ENCODE peak calls at places on chromosomes 11 and 22, in eight cellular contexts. F is mesenchymal stem cell, D is SJSA1, P is heart left ventricle, N is neural progenitor cell, H is IMR-90, L is brain microvascular endothelial cell, U is endodermal cell. R is an unnamed sample.
A peak's percentile ranks its signal among the peaks of the same experiment; 100 is the strongest.

GRCh38 chr22:21579474-21579851 is 11.9 kb downstream of the UBE2L3 start:
- DNase-seq in F (no peak), D (no peak), P (no peak), N (no peak), H (no peak), L (no peak), U (no peak), R (no peak)

GRCh38 chr11:101255036-101255435 is 125.4 kb upstream of the PGR start:
- DNase-seq in F (no peak), D (no peak), P (no peak), N (no peak), H (no peak), L (no peak), U (no peak), R (no peak)

GRCh38 chr11:119845756-119846155 is 116.8 kb upstream of the NECTIN1 start:
- DNase-seq in F (no peak), D (no peak), P (no peak), N (no peak), H (no peak), L (no peak), U (no peak), R (no peak)

GRCh38 chr11:58392741-58393140 is 13.9 kb downstream of the OR5B3 start:
- DNase-seq in F (no peak), D (peak; percentile 19), P (no peak), N (no peak), H (peak; percentile 6), L (no peak), U (no peak), R (no peak)

GRCh38 chr11:105862736-105863367 is 159.2 kb downstream of the MSANTD4 start:
- DNase-seq in F (peak; percentile 70), D (peak; percentile 1), P (no peak), N (peak; percentile 61), H (peak; percentile 68), L (peak; percentile 52), U (no peak), R (peak; percentile 50)

GRCh38 chr22:44664149-44664548 is 37.9 kb upstream of the PRR5 start:
- DNase-seq in F (peak; percentile 80), D (no peak), P (peak; percentile 73), N (no peak), H (peak; percentile 61), L (peak; percentile 24), U (no peak), R (peak; percentile 69)

GRCh38 chr11:70736461-70736860 is 338.1 kb downstream of the CTTN start:
- DNase-seq in F (no peak), D (no peak), P (no peak), N (no peak), H (no peak), L (no peak), U (no peak), R (no peak)

GRCh38 chr11:70016666-70017347 is 61.3 kb upstream of the ANO1 start:
- DNase-seq in F (peak; percentile 4), D (peak; percentile 96), P (no peak), N (no peak), H (peak; percentile 78), L (peak; percentile 36), U (no peak), R (no peak)

GRCh38 chr22:19579113-19579811 is 55.1 kb upstream of the CLDN5 start:
- DNase-seq in F (no peak), D (no peak), P (no peak), N (no peak), H (no peak), L (no peak), U (no peak), R (no peak)

GRCh38 chr11:103465555-103466140 is 356.4 kb downstream of the DYNC2H1 start:
- DNase-seq in F (no peak), D (no peak), P (no peak), N (no peak), H (no peak), L (no peak), U (no peak), R (no peak)

GRCh38 chr11:130740819-130741218 is 175.5 kb downstream of the SNX19 start:
- DNase-seq in F (no peak), D (no peak), P (no peak), N (no peak), H (peak; percentile 33), L (no peak), U (no peak), R (no peak)

GRCh38 chr11:78312712-78313111 is 104.9 kb downstream of the GAB2 start:
- DNase-seq in F (no peak), D (no peak), P (no peak), N (no peak), H (no peak), L (no peak), U (no peak), R (no peak)

GRCh38 chr11:83257638-83258229 is 28.4 kb downstream of the CCDC90B start:
- DNase-seq in F (peak; percentile 87), D (peak; percentile 32), P (no peak), N (no peak), H (peak; percentile 73), L (peak; percentile 76), U (no peak), R (peak; percentile 7)

GRCh38 chr22:37314315-37315046 is 32.2 kb downstream of the CYTH4 start:
- DNase-seq in F (no peak), D (no peak), P (no peak), N (no peak), H (no peak), L (no peak), U (no peak), R (no peak)

GRCh38 chr11:61799665-61800284 is 7.1 kb downstream of the FEN1 start:
- DNase-seq in F (no peak), D (no peak), P (no peak), N (no peak), H (no peak), L (no peak), U (no peak), R (no peak)

GRCh38 chr11:69962152-69962551 is 116.0 kb upstream of the ANO1 start:
- DNase-seq in F (peak; percentile 55), D (peak; percentile 97), P (no peak), N (no peak), H (peak; percentile 42), L (peak; percentile 64), U (no peak), R (no peak)

GRCh38 chr11:128501008-128501407 is 86.3 kb downstream of the ETS1 start:
- DNase-seq in F (no peak), D (no peak), P (no peak), N (no peak), H (no peak), L (no peak), U (no peak), R (no peak)

GRCh38 chr22:19892249-19892879 is 37.7 kb upstream of the GNB1L start:
- DNase-seq in F (peak; percentile 56), D (peak; percentile 33), P (no peak), N (peak; percentile 65), H (peak; percentile 53), L (peak; percentile 22), U (no peak), R (peak; percentile 43)

DNA sequence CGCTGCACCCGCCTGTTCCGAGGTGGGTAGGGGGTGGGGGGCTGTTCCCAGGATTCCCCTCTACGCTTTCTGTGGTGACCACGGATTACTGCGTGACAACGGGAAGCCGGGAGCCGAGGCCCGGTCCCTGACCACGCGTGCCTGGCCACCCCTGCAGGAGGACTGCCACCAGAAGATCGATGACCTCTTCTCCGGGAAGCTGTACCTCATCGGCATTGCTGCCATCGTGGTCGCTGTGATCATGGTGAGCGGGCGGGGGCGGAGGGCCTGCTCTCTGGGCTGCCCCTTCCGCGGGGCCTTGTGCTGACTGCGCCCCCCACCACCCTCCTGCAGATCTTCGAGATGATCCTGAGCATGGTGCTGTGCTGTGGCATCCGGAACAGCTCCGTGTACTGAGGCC is 4.1 kb upstream of the TSSC4 start:
- DNase-seq in F (no peak), D (no peak), P (no peak), N (no peak), H (no peak), L (no peak), U (no peak), R (no peak)
- H3K36me3 ChIP-seq in F (peaks cover 65% of the 10 kb centered on the region), D (peaks cover 89% of the 10 kb centered on the region), P (peaks cover 63% of the 10 kb centered on the region), N (no peaks in the 10 kb centered on the region), H (peaks cover 52% of the 10 kb centered on the region), L (peaks cover 49% of the 10 kb centered on the region), U (peaks cover 25% of the 10 kb centered on the region), R (no peaks in the 10 kb centered on the region)

GRCh38 chr11:110070176-110070575 is 23.0 kb upstream of the ZC3H12C start:
- DNase-seq in F (peak; percentile 22), D (no peak), P (no peak), N (no peak), H (no peak), L (no peak), U (no peak), R (no peak)

GRCh38 chr11:110069158-110069737 is 23.9 kb upstream of the ZC3H12C start:
- DNase-seq in F (peak; percentile 89), D (peak; percentile 47), P (peak; percentile 65), N (no peak), H (peak; percentile 88), L (peak; percentile 81), U (no peak), R (peak; percentile 24)

GRCh38 chr11:110059706-110060430 is 33.3 kb upstream of the ZC3H12C start:
- DNase-seq in F (no peak), D (no peak), P (no peak), N (no peak), H (peak; percentile 58), L (no peak), U (no peak), R (no peak)

DNA sequence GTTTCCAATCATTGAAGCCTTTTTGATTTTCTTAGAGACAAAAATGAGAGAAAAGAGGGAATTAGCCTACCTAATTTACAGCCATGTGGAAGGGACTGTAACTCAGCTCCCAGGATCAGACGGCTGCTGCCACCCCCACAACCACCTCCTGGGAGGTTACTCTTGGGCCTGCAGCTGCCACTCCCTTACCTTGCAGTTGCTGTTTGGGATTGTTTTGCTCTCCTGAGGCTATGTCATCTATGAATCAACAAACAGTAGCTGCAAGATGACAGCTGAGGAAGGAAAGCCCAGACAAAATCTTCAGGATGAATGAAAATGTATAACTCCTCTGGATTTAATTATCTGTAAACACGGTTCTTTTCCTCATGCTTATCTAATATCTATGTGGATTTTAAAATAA is 28.0 kb upstream of the ZC3H12C start:
- DNase-seq in F (no peak), D (no peak), P (no peak), N (no peak), H (no peak), L (no peak), U (no peak), R (no peak)
- H3K36me3 ChIP-seq in F (no peaks in the 10 kb centered on the region), D (no peaks in the 10 kb centered on the region), P (no peaks in the 10 kb centered on the region), N (no peaks in the 10 kb centered on the region), H (no peaks in the 10 kb centered on the region), L (no peaks in the 10 kb centered on the region), U (no peaks in the 10 kb centered on the region), R (no peaks in the 10 kb centered on the region)

GRCh38 chr11:66225054-66225453 is 43.4 kb upstream of the RAB1B start:
- DNase-seq in F (no peak), D (no peak), P (no peak), N (no peak), H (no peak), L (no peak), U (no peak), R (no peak)
- H3K36me3 ChIP-seq in F (peaks cover 43% of the 10 kb centered on the region), D (peaks cover 68% of the 10 kb centered on the region), P (peaks cover 29% of the 10 kb centered on the region), N (no peaks in the 10 kb centered on the region), H (peaks cover 25% of the 10 kb centered on the region), L (peaks cover 55% of the 10 kb centered on the region), U (peaks cover 57% of the 10 kb centered on the region), R (no peaks in the 10 kb centered on the region)

GRCh38 chr11:34124885-34125668 is 19.6 kb downstream of the NAT10 start:
- DNase-seq in F (no peak), D (no peak), P (no peak), N (no peak), H (no peak), L (no peak), U (no peak), R (peak; percentile 22)
- H3K36me3 ChIP-seq in F (peaks cover 92% of the 10 kb centered on the region), D (peaks cover 94% of the 10 kb centered on the region), P (peaks cover 94% of the 10 kb centered on the region), N (peaks cover 8% of the 10 kb centered on the region), H (peaks cover 32% of the 10 kb centered on the region), L (peaks cover 76% of the 10 kb centered on the region), U (peaks cover 87% of the 10 kb centered on the region), R (peaks cover 6% of the 10 kb centered on the region)

GRCh38 chr11:114226283-114226859 is 69.8 kb upstream of the NNMT start:
- DNase-seq in F (no peak), D (no peak), P (peak; percentile 36), N (no peak), H (no peak), L (no peak), U (no peak), R (no peak)
- H3K36me3 ChIP-seq in F (no peaks in the 10 kb centered on the region), D (no peaks in the 10 kb centered on the region), P (peaks cover 22% of the 10 kb centered on the region), N (no peaks in the 10 kb centered on the region), H (no peaks in the 10 kb centered on the region), L (no peaks in the 10 kb centered on the region), U (no peaks in the 10 kb centered on the region), R (no peaks in the 10 kb centered on the region)

R was measured in hepatocyte.